ENCODE peak calls at places on chromosomes 13 and 19, in eight cellular contexts. F, P, M, T, J, E, U and Z are unnamed samples.

GRCh38 chr13:110263906-110264305 is 43.1 kb downstream of the COL4A1 start:
- DNase-seq in U (no peak), F (no peak), J (no peak), M (no peak), P (no peak), T (no peak), E (no peak), Z (no peak)

GRCh38 chr19:41945135-41945766 is 13.9 kb downstream of the RABAC1 start:
- DNase-seq in P (no peak), E (peak; percentile 64), T (no peak), F (no peak), J (peak; percentile 80), M (no peak), U (no peak), Z (no peak)

GRCh38 chr19:49142866-49143335 is 12.3 kb downstream of the HRC start:
- DNase-seq in J (no peak), E (peak; percentile 64), P (peak; percentile 95), F (peak; percentile 89), M (peak; percentile 56), T (peak; percentile 98), U (peak; percentile 90), Z (peak; percentile 91)

GRCh38 chr19:45128806-45129205 is 32.0 kb downstream of the NKPD1 start:
- DNase-seq in P (no peak), E (no peak), F (no peak), U (no peak), J (no peak), T (no peak), M (no peak), Z (no peak)

GRCh38 chr13:97256343-97256783 is 34.2 kb downstream of the MBNL2 start:
- DNase-seq in T (no peak), F (peak; percentile 97), J (no peak), M (peak; percentile 94), P (no peak), E (no peak), U (peak; percentile 94), Z (no peak)

GRCh38 chr13:104318121-104318520 is 1251.9 kb upstream of the SLC10A2 start:
- DNase-seq in J (no peak), F (peak; percentile 49), T (no peak), M (no peak), U (peak; percentile 55), E (no peak), P (no peak), Z (no peak)

GRCh38 chr13:65999441-65999840 is 1230.7 kb downstream of the PCDH9 start:
- DNase-seq in E (no peak), P (no peak), J (no peak), U (no peak), M (no peak), F (no peak), T (no peak), Z (no peak)

GRCh38 chr13:97353927-97354326 is 80.0 kb upstream of the RAP2A start:
- DNase-seq in T (no peak), E (no peak), F (peak; percentile 62), P (no peak), J (no peak), U (peak; percentile 40), M (no peak), Z (no peak)

GRCh38 chr19:48724796-48725753 is 5.5 kb upstream of the MAMSTR start:
- DNase-seq in T (peak; percentile 58), F (peak; percentile 93), P (no peak), M (peak; percentile 23), J (no peak), U (peak; percentile 90), E (no peak), Z (peak; percentile 68)

GRCh38 chr13:100156786-100157185 is 67.9 kb downstream of the PCCA start:
- DNase-seq in U (peak; percentile 54), F (no peak), M (no peak), J (no peak), P (no peak), E (no peak), T (no peak), Z (no peak)

GRCh38 chr19:6967962-6968361 is 53.3 kb downstream of the MBD3L2B start:
- DNase-seq in E (no peak), U (no peak), F (no peak), P (no peak), M (no peak), J (no peak), T (no peak), Z (no peak)

GRCh38 chr13:110341445-110342247 is 34.6 kb downstream of the COL4A2 start:
- DNase-seq in M (no peak), J (no peak), T (no peak), U (peak; percentile 85), E (no peak), P (no peak), F (peak; percentile 92), Z (peak; percentile 42)

GRCh38 chr19:41940443-41941409 is 12.5 kb upstream of the ERFL start:
- DNase-seq in E (no peak), F (no peak), M (no peak), T (no peak), P (peak; percentile 69), U (no peak), J (no peak), Z (no peak)

GRCh38 chr19:32817252-32817912 is 52.2 kb downstream of the SLC7A9 start:
- DNase-seq in M (no peak), P (no peak), T (no peak), J (no peak), F (no peak), E (no peak), U (no peak), Z (no peak)

GRCh38 chr13:71320452-71320851 is 546.6 kb downstream of the DACH1 start:
- DNase-seq in F (peak; percentile 41), E (no peak), M (no peak), U (peak; percentile 6), J (no peak), T (no peak), P (no peak), Z (peak; percentile 41)

GRCh38 chr19:20162821-20163220 is 4.2 kb upstream of the ZNF486 start:
- DNase-seq in F (no peak), J (no peak), P (no peak), E (no peak), U (no peak), M (no peak), T (no peak), Z (peak; percentile 42)

GRCh38 chr13:73945871-73946270 is 188.3 kb downstream of the KLF12 start:
- DNase-seq in M (no peak), U (peak; percentile 36), F (no peak), P (no peak), E (no peak), J (no peak), T (no peak), Z (no peak)

DNA sequence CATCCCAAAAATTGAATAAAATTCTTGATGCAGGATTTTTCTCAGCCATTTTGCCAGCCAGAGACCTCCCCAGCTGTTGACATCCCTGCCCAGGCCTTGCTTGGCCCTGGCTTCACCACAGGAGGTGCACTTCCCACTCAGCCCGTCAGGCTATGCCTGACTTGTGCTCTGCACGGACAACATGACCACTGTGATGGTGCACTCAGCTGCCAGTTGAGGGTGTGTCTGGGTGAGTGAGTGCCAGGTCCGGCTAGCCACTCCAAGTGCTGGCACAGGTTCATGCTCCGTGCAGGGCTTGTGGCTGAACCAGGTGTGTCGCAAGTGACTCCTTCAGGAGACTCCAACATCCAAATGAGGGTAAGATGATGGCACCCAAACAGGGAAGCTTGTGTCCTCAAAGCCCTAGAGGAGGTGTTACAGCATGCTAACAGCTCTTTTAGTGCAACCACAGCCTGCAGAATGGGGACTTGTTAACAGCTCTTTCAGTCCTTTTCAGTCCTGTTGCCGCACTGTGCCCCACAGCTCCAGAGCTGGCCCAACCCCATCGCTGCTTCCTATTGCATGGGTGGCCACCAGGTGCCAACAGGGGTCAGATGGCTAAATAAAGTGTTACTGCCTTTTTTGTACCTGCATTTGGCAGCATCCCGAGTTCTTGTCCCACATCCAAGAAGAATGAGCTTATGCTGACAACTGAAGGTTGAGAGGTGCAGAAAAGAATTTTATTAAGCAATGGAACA is 380.7 kb downstream of the SLITRK5 start:
- DNase-seq in P (no peak), U (no peak), F (no peak), J (no peak), E (no peak), M (no peak), T (peak; percentile 29), Z (no peak)
- TF ChIP-seq CTCF in P (no peak), U (no peak), F (no peak), J (no peak), E (no peak), M (no peak), T (no peak), Z (no peak)

GRCh38 chr13:107138987-107139386 is 571.0 kb upstream of the ARGLU1 start:
- DNase-seq in M (no peak), U (no peak), J (no peak), E (no peak), F (no peak), P (no peak), T (no peak), Z (no peak)

GRCh38 chr13:107141767-107142166 is 573.8 kb upstream of the ARGLU1 start:
- DNase-seq in P (no peak), U (no peak), E (no peak), M (no peak), T (no peak), F (no peak), J (no peak), Z (no peak)

GRCh38 chr13:107138468-107138867 is 570.5 kb upstream of the ARGLU1 start:
- DNase-seq in T (no peak), F (no peak), J (no peak), M (no peak), U (no peak), P (no peak), E (no peak), Z (no peak)

DNA sequence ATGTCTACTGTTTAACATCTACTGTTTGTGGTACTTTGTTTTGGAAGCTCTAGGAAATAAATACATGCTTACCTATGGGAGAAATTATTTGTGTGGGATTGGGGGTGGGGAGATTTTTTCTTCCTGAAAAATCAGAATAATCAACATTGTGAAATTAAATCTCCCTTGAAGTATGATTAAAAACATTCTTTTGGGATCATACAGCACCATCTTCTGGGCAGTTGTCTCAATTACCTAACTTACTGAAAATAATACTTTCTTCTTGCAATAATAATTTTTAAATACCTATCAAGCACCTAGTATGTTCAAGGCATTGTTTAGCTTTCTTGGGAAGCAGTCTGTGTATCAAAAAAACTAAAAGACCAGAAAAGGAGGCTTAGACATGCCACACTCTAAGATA is 576.5 kb upstream of the ARGLU1 start:
- DNase-seq in T (no peak), M (no peak), J (no peak), P (no peak), F (peak; percentile 27), E (no peak), U (peak; percentile 13), Z (no peak)
- TF ChIP-seq CTCF in T (peak; percentile 52), M (no peak), J (no peak), P (no peak), F (peak; percentile 59), E (no peak), U (peak; percentile 22), Z (peak; percentile 16)

GRCh38 chr13:27662738-27663470 is 41.2 kb downstream of the POLR1D start:
- DNase-seq in M (no peak), E (no peak), U (no peak), J (no peak), F (no peak), P (no peak), T (no peak), Z (no peak)
- TF ChIP-seq CTCF in M (no peak), E (no peak), U (no peak), J (no peak), F (no peak), P (no peak), T (no peak), Z (no peak)

DNA sequence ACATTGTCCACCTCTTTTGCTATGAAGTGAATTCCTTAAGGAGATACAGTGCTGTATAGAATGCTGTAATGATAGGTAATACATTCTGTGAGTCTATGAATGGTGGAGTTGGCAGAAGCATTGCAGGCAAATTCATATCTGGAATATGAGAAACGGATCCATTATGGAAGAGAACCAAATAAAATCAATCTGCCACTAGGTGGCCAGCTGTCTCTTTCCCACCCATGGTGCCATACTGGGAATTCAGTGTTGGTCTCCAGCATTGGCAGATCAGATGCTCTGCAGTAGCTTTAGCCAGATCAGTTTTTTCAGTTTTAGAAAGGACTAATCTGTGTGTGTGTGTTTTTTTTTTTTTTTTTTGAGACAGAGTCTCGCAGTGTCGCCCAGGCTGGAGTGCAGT is 27.6 kb downstream of the DNAJC3 start:
- DNase-seq in E (no peak), P (no peak), U (no peak), T (no peak), M (no peak), J (no peak), F (no peak), Z (no peak)
- TF ChIP-seq CTCF in E (no peak), P (peak; percentile 17), U (peak; percentile 34), T (peak; percentile 64), M (no peak), J (no peak), F (no peak), Z (peak; percentile 56)